ENCODE peak calls at places on chromosomes 13 and 19, in six cellular contexts. One of them, this sample, is unnamed.

GRCh38 chr13:44274838-44275237 is 98.8 kb upstream of the SERP2 start:
- DNase-seq in IMR-90: peak; percentile 39
- DNase-seq in D341Med: no peak
- DNase-seq in pulmonary artery endothelial cell: no peak
- DNase-seq in MG63: no peak
- DNase-seq in GM04504: no peak
- DNase-seq in this sample: no peak

GRCh38 chr13:98476106-98476505 is 100.8 kb downstream of the STK24 start:
- DNase-seq in IMR-90: no peak
- DNase-seq in D341Med: no peak
- DNase-seq in pulmonary artery endothelial cell: no peak
- DNase-seq in MG63: no peak
- DNase-seq in GM04504: no peak
- DNase-seq in this sample: no peak

GRCh38 chr13:38763446-38764381 is 76.8 kb downstream of the FREM2 start:
- DNase-seq in IMR-90: peak; percentile 33
- DNase-seq in D341Med: peak; percentile 60
- DNase-seq in pulmonary artery endothelial cell: no peak
- DNase-seq in MG63: no peak
- DNase-seq in GM04504: peak; percentile 0
- DNase-seq in this sample: no peak

GRCh38 chr13:44322928-44323327 is 50.7 kb upstream of the SERP2 start:
- DNase-seq in IMR-90: no peak
- DNase-seq in D341Med: no peak
- DNase-seq in pulmonary artery endothelial cell: no peak
- DNase-seq in MG63: no peak
- DNase-seq in GM04504: no peak
- DNase-seq in this sample: no peak

GRCh38 chr19:48874309-48875135 is 2.3 kb downstream of the PPP1R15A start:
- DNase-seq in IMR-90: peak; percentile 80
- DNase-seq in D341Med: peak; percentile 34
- DNase-seq in pulmonary artery endothelial cell: no peak
- DNase-seq in MG63: peak; percentile 81
- DNase-seq in GM04504: peak; percentile 33
- DNase-seq in this sample: no peak

GRCh38 chr19:14383556-14383897 is 2.3 kb downstream of the ADGRE5 start:
- DNase-seq in IMR-90: peak; percentile 39
- DNase-seq in D341Med: peak; percentile 22
- DNase-seq in pulmonary artery endothelial cell: no peak
- DNase-seq in MG63: peak; percentile 63
- DNase-seq in GM04504: peak; percentile 32
- DNase-seq in this sample: no peak

GRCh38 chr19:23957660-23958281 is 43.1 kb downstream of the ZNF726 start:
- DNase-seq in IMR-90: peak; percentile 82
- DNase-seq in D341Med: no peak
- DNase-seq in pulmonary artery endothelial cell: no peak
- DNase-seq in MG63: peak; percentile 20
- DNase-seq in GM04504: peak; percentile 42
- DNase-seq in this sample: peak; percentile 33

GRCh38 chr13:97911311-97912138 is 42.0 kb upstream of the IPO5 start:
- DNase-seq in IMR-90: peak; percentile 32
- DNase-seq in D341Med: no peak
- DNase-seq in pulmonary artery endothelial cell: no peak
- DNase-seq in MG63: peak; percentile 12
- DNase-seq in GM04504: no peak
- DNase-seq in this sample: no peak

GRCh38 chr13:113632706-113633484 is 25.1 kb downstream of the ATP4B start:
- DNase-seq in IMR-90: no peak
- DNase-seq in D341Med: no peak
- DNase-seq in pulmonary artery endothelial cell: no peak
- DNase-seq in MG63: no peak
- DNase-seq in GM04504: no peak
- DNase-seq in this sample: no peak

GRCh38 chr19:48501446-48501960 is 10.1 kb downstream of the LMTK3 start:
- DNase-seq in IMR-90: no peak
- DNase-seq in D341Med: no peak
- DNase-seq in pulmonary artery endothelial cell: no peak
- DNase-seq in MG63: no peak
- DNase-seq in GM04504: no peak
- DNase-seq in this sample: no peak

GRCh38 chr13:41960700-41961697 is at the start of gene VWA8:
- DNase-seq in IMR-90: peak; percentile 78
- DNase-seq in D341Med: peak; percentile 92
- DNase-seq in pulmonary artery endothelial cell: no peak
- DNase-seq in MG63: peak; percentile 89
- DNase-seq in GM04504: peak; percentile 50
- DNase-seq in this sample: no peak

GRCh38 chr19:13241321-13242104 is 91.3 kb downstream of the IER2 start:
- DNase-seq in IMR-90: no peak
- DNase-seq in D341Med: no peak
- DNase-seq in pulmonary artery endothelial cell: no peak
- DNase-seq in MG63: peak; percentile 34
- DNase-seq in GM04504: no peak
- DNase-seq in this sample: no peak